ENCODE peak calls at places on chromosomes 4 and X, in six cellular contexts. One of them, this sample, is unnamed.

GRCh38 chr4:77418333-77418732 is 187.3 kb upstream of the CXCL13 start:
- DNase-seq in CD4-positive, CD25-positive, alpha-beta regulatory T cell: peak; percentile 32
- DNase-seq in fibroblast of lung: peak; percentile 2
- DNase-seq in aorta: no peak
- DNase-seq in tibial artery: no peak
- DNase-seq in GM12878: no peak
- DNase-seq in this sample: peak; percentile 9

GRCh38 chr4:180926277-180926676 is 1316.9 kb upstream of the TENM3 start:
- DNase-seq in CD4-positive, CD25-positive, alpha-beta regulatory T cell: no peak
- DNase-seq in fibroblast of lung: no peak
- DNase-seq in aorta: no peak
- DNase-seq in tibial artery: no peak
- DNase-seq in GM12878: no peak
- DNase-seq in this sample: no peak

GRCh38 chr4:80268081-80268823 is 1.8 kb downstream of the FGF5 start:
- DNase-seq in CD4-positive, CD25-positive, alpha-beta regulatory T cell: no peak
- DNase-seq in fibroblast of lung: peak; percentile 66
- DNase-seq in aorta: no peak
- DNase-seq in tibial artery: no peak
- DNase-seq in GM12878: no peak
- DNase-seq in this sample: no peak

GRCh38 chr4:112321768-112322684 is 24.9 kb downstream of the ALPK1 start:
- DNase-seq in CD4-positive, CD25-positive, alpha-beta regulatory T cell: peak; percentile 86
- DNase-seq in fibroblast of lung: peak; percentile 27
- DNase-seq in aorta: peak; percentile 85
- DNase-seq in tibial artery: peak; percentile 53
- DNase-seq in GM12878: no peak
- DNase-seq in this sample: peak; percentile 72

GRCh38 chrX:39828971-39829370 is 268.8 kb downstream of the BCOR start:
- DNase-seq in CD4-positive, CD25-positive, alpha-beta regulatory T cell: no peak
- DNase-seq in fibroblast of lung: no peak
- DNase-seq in aorta: no peak
- DNase-seq in tibial artery: no peak
- DNase-seq in GM12878: no peak
- DNase-seq in this sample: no peak

GRCh38 chr4:152673489-152673888 is 6.3 kb downstream of the TMEM154 start:
- DNase-seq in CD4-positive, CD25-positive, alpha-beta regulatory T cell: no peak
- DNase-seq in fibroblast of lung: no peak
- DNase-seq in aorta: no peak
- DNase-seq in tibial artery: no peak
- DNase-seq in GM12878: no peak
- DNase-seq in this sample: no peak

GRCh38 chrX:7120578-7121219 is 26.8 kb upstream of the STS start:
- DNase-seq in CD4-positive, CD25-positive, alpha-beta regulatory T cell: no peak
- DNase-seq in fibroblast of lung: peak; percentile 20
- DNase-seq in aorta: no peak
- DNase-seq in tibial artery: no peak
- DNase-seq in GM12878: no peak
- DNase-seq in this sample: no peak

GRCh38 chr4:180828455-180829018 is 1414.7 kb upstream of the TENM3 start:
- DNase-seq in CD4-positive, CD25-positive, alpha-beta regulatory T cell: peak; percentile 2
- DNase-seq in fibroblast of lung: peak; percentile 69
- DNase-seq in aorta: no peak
- DNase-seq in tibial artery: no peak
- DNase-seq in GM12878: no peak
- DNase-seq in this sample: no peak

GRCh38 chr4:176377705-176378302 is 58.0 kb downstream of the SPCS3 start:
- DNase-seq in CD4-positive, CD25-positive, alpha-beta regulatory T cell: peak; percentile 6
- DNase-seq in fibroblast of lung: peak; percentile 33
- DNase-seq in aorta: no peak
- DNase-seq in tibial artery: no peak
- DNase-seq in GM12878: no peak
- DNase-seq in this sample: no peak

GRCh38 chr4:142818009-142818408 is 28.1 kb downstream of the INPP4B start:
- DNase-seq in CD4-positive, CD25-positive, alpha-beta regulatory T cell: no peak
- DNase-seq in fibroblast of lung: peak; percentile 95
- DNase-seq in aorta: no peak
- DNase-seq in tibial artery: no peak
- DNase-seq in GM12878: no peak
- DNase-seq in this sample: no peak

GRCh38 chr4:187478292-187479205 is 517.0 kb upstream of the ZFP42 start:
- DNase-seq in CD4-positive, CD25-positive, alpha-beta regulatory T cell: no peak
- DNase-seq in fibroblast of lung: peak; percentile 86
- DNase-seq in aorta: no peak
- DNase-seq in tibial artery: peak; percentile 40
- DNase-seq in GM12878: no peak
- DNase-seq in this sample: no peak

GRCh38 chrX:45479835-45480422 is 279.3 kb upstream of the DIPK2B start:
- DNase-seq in CD4-positive, CD25-positive, alpha-beta regulatory T cell: no peak
- DNase-seq in fibroblast of lung: peak; percentile 92
- DNase-seq in aorta: no peak
- DNase-seq in tibial artery: no peak
- DNase-seq in GM12878: no peak
- DNase-seq in this sample: no peak

GRCh38 chrX:44506688-44507087 is 36.0 kb downstream of the FUNDC1 start:
- DNase-seq in CD4-positive, CD25-positive, alpha-beta regulatory T cell: no peak
- DNase-seq in fibroblast of lung: no peak
- DNase-seq in aorta: no peak
- DNase-seq in tibial artery: no peak
- DNase-seq in GM12878: no peak
- DNase-seq in this sample: no peak

GRCh38 chrX:45070116-45071007 is 130.3 kb downstream of the DIPK2B start:
- DNase-seq in CD4-positive, CD25-positive, alpha-beta regulatory T cell: peak; percentile 78
- DNase-seq in fibroblast of lung: peak; percentile 56
- DNase-seq in aorta: no peak
- DNase-seq in tibial artery: peak; percentile 21
- DNase-seq in GM12878: peak; percentile 45
- DNase-seq in this sample: peak; percentile 59

GRCh38 chr4:40227284-40227683 is 30.5 kb downstream of the RHOH start:
- DNase-seq in CD4-positive, CD25-positive, alpha-beta regulatory T cell: peak; percentile 69
- DNase-seq in fibroblast of lung: no peak
- DNase-seq in aorta: no peak
- DNase-seq in tibial artery: no peak
- DNase-seq in GM12878: peak; percentile 77
- DNase-seq in this sample: peak; percentile 60

GRCh38 chr4:147110968-147111367 is 165.3 kb upstream of the TTC29 start:
- DNase-seq in CD4-positive, CD25-positive, alpha-beta regulatory T cell: no peak
- DNase-seq in fibroblast of lung: no peak
- DNase-seq in aorta: no peak
- DNase-seq in tibial artery: no peak
- DNase-seq in GM12878: no peak
- DNase-seq in this sample: no peak

GRCh38 chr4:20684852-20685763 is 15.2 kb upstream of the PACRGL start:
- DNase-seq in CD4-positive, CD25-positive, alpha-beta regulatory T cell: peak; percentile 16
- DNase-seq in fibroblast of lung: no peak
- DNase-seq in aorta: no peak
- DNase-seq in tibial artery: no peak
- DNase-seq in GM12878: no peak
- DNase-seq in this sample: no peak

GRCh38 chrX:70001269-70001668 is 48.5 kb downstream of the AWAT2 start:
- DNase-seq in CD4-positive, CD25-positive, alpha-beta regulatory T cell: no peak
- DNase-seq in fibroblast of lung: no peak
- DNase-seq in aorta: no peak
- DNase-seq in tibial artery: no peak
- DNase-seq in GM12878: no peak
- DNase-seq in this sample: no peak

GRCh38 chr4:184959309-184959708 is 59.0 kb upstream of the HELT start:
- DNase-seq in CD4-positive, CD25-positive, alpha-beta regulatory T cell: no peak
- DNase-seq in fibroblast of lung: no peak
- DNase-seq in aorta: peak; percentile 48
- DNase-seq in tibial artery: no peak
- DNase-seq in GM12878: no peak
- DNase-seq in this sample: no peak

GRCh38 chr4:184960505-184960971 is 57.8 kb upstream of the HELT start:
- DNase-seq in CD4-positive, CD25-positive, alpha-beta regulatory T cell: no peak
- DNase-seq in fibroblast of lung: no peak
- DNase-seq in aorta: peak; percentile 33
- DNase-seq in tibial artery: no peak
- DNase-seq in GM12878: no peak
- DNase-seq in this sample: no peak

GRCh38 chr4:184962125-184962638 is 56.1 kb upstream of the HELT start:
- DNase-seq in CD4-positive, CD25-positive, alpha-beta regulatory T cell: no peak
- DNase-seq in fibroblast of lung: no peak
- DNase-seq in aorta: no peak
- DNase-seq in tibial artery: no peak
- DNase-seq in GM12878: no peak
- DNase-seq in this sample: no peak

GRCh38 chr4:184959786-184960185 is 58.5 kb upstream of the HELT start:
- DNase-seq in CD4-positive, CD25-positive, alpha-beta regulatory T cell: no peak
- DNase-seq in fibroblast of lung: no peak
- DNase-seq in aorta: peak; percentile 19
- DNase-seq in tibial artery: no peak
- DNase-seq in GM12878: no peak
- DNase-seq in this sample: no peak

GRCh38 chr4:184961693-184962092 is 56.6 kb upstream of the HELT start:
- DNase-seq in CD4-positive, CD25-positive, alpha-beta regulatory T cell: no peak
- DNase-seq in fibroblast of lung: no peak
- DNase-seq in aorta: peak; percentile 41
- DNase-seq in tibial artery: no peak
- DNase-seq in GM12878: no peak
- DNase-seq in this sample: no peak
- H3K4me1 ChIP-seq in CD4-positive, CD25-positive, alpha-beta regulatory T cell: no peaks in the 10 kb centered on the region
- H3K4me1 ChIP-seq in fibroblast of lung: no peaks in the 10 kb centered on the region
- H3K4me1 ChIP-seq in aorta: peaks cover 3% of the 10 kb centered on the region
- H3K4me1 ChIP-seq in tibial artery: no peaks in the 10 kb centered on the region
- H3K4me1 ChIP-seq in GM12878: no peaks in the 10 kb centered on the region
- H3K4me1 ChIP-seq in this sample: no peaks in the 10 kb centered on the region

GRCh38 chr4:8613421-8614364 is 21.1 kb downstream of the CPZ start:
- DNase-seq in CD4-positive, CD25-positive, alpha-beta regulatory T cell: no peak
- DNase-seq in fibroblast of lung: no peak
- DNase-seq in aorta: peak; percentile 59
- DNase-seq in tibial artery: no peak
- DNase-seq in GM12878: no peak
- DNase-seq in this sample: no peak
- H3K4me1 ChIP-seq in CD4-positive, CD25-positive, alpha-beta regulatory T cell: no peaks in the 10 kb centered on the region
- H3K4me1 ChIP-seq in fibroblast of lung: no peaks in the 10 kb centered on the region
- H3K4me1 ChIP-seq in aorta: no peaks in the 10 kb centered on the region
- H3K4me1 ChIP-seq in tibial artery: no peaks in the 10 kb centered on the region
- H3K4me1 ChIP-seq in GM12878: no peaks in the 10 kb centered on the region
- H3K4me1 ChIP-seq in this sample: no peaks in the 10 kb centered on the region

GRCh38 chrX:107470971-107471370 is 21.5 kb downstream of the FRMPD3 start:
- DNase-seq in CD4-positive, CD25-positive, alpha-beta regulatory T cell: no peak
- DNase-seq in fibroblast of lung: no peak
- DNase-seq in aorta: no peak
- DNase-seq in tibial artery: no peak
- DNase-seq in GM12878: no peak
- DNase-seq in this sample: no peak
- H3K4me1 ChIP-seq in CD4-positive, CD25-positive, alpha-beta regulatory T cell: no peaks in the 10 kb centered on the region
- H3K4me1 ChIP-seq in fibroblast of lung: no peaks in the 10 kb centered on the region
- H3K4me1 ChIP-seq in aorta: no peaks in the 10 kb centered on the region
- H3K4me1 ChIP-seq in tibial artery: no peaks in the 10 kb centered on the region
- H3K4me1 ChIP-seq in GM12878: peaks cover 4% of the 10 kb centered on the region
- H3K4me1 ChIP-seq in this sample: no peaks in the 10 kb centered on the region

DNA sequence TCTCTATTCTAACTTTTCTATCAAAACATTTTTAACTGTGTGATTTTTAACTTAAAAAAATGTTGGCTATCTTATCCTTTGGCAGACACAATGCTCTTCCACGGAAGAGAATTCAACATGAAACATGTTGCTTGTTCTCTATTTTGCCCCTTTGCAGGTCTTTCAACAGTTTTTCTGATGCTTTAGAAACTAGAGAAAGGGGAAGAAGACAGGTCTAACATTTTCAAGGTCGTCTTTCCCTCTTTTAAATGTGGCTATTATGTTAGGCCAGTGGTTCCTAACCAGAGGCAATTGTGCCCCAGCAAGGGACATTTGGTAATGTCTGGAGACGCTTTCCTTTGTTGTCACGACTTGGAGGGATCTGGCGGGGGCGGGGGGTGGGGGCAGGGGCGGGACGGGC is 95.0 kb downstream of the SH3KBP1 start:
- DNase-seq in CD4-positive, CD25-positive, alpha-beta regulatory T cell: no peak
- DNase-seq in fibroblast of lung: no peak
- DNase-seq in aorta: no peak
- DNase-seq in tibial artery: no peak
- DNase-seq in GM12878: no peak
- DNase-seq in this sample: no peak
- H3K4me1 ChIP-seq in CD4-positive, CD25-positive, alpha-beta regulatory T cell: peaks cover 60% of the 10 kb centered on the region
- H3K4me1 ChIP-seq in fibroblast of lung: no peaks in the 10 kb centered on the region
- H3K4me1 ChIP-seq in aorta: no peaks in the 10 kb centered on the region
- H3K4me1 ChIP-seq in tibial artery: no peaks in the 10 kb centered on the region
- H3K4me1 ChIP-seq in GM12878: peaks cover 14% of the 10 kb centered on the region
- H3K4me1 ChIP-seq in this sample: peaks cover 33% of the 10 kb centered on the region

GRCh38 chr4:38923746-38924145 is 56.1 kb downstream of the FAM114A1 start:
- DNase-seq in CD4-positive, CD25-positive, alpha-beta regulatory T cell: no peak
- DNase-seq in fibroblast of lung: no peak
- DNase-seq in aorta: no peak
- DNase-seq in tibial artery: no peak
- DNase-seq in GM12878: no peak
- DNase-seq in this sample: no peak

GRCh38 chr4:38926917-38927316 is 59.3 kb downstream of the FAM114A1 start:
- DNase-seq in CD4-positive, CD25-positive, alpha-beta regulatory T cell: no peak
- DNase-seq in fibroblast of lung: no peak
- DNase-seq in aorta: no peak
- DNase-seq in tibial artery: no peak
- DNase-seq in GM12878: no peak
- DNase-seq in this sample: no peak

GRCh38 chr4:38921151-38921550 is 53.5 kb downstream of the FAM114A1 start:
- DNase-seq in CD4-positive, CD25-positive, alpha-beta regulatory T cell: no peak
- DNase-seq in fibroblast of lung: no peak
- DNase-seq in aorta: no peak
- DNase-seq in tibial artery: no peak
- DNase-seq in GM12878: no peak
- DNase-seq in this sample: no peak

GRCh38 chr4:38925492-38926418 is 58.1 kb downstream of the FAM114A1 start:
- DNase-seq in CD4-positive, CD25-positive, alpha-beta regulatory T cell: no peak
- DNase-seq in fibroblast of lung: no peak
- DNase-seq in aorta: no peak
- DNase-seq in tibial artery: no peak
- DNase-seq in GM12878: no peak
- DNase-seq in this sample: no peak

GRCh38 chr4:38924266-38924827 is 56.7 kb downstream of the FAM114A1 start:
- DNase-seq in CD4-positive, CD25-positive, alpha-beta regulatory T cell: no peak
- DNase-seq in fibroblast of lung: no peak
- DNase-seq in aorta: no peak
- DNase-seq in tibial artery: no peak
- DNase-seq in GM12878: no peak
- DNase-seq in this sample: no peak
- H3K4me1 ChIP-seq in CD4-positive, CD25-positive, alpha-beta regulatory T cell: no peaks in the 10 kb centered on the region
- H3K4me1 ChIP-seq in fibroblast of lung: no peaks in the 10 kb centered on the region
- H3K4me1 ChIP-seq in aorta: no peaks in the 10 kb centered on the region
- H3K4me1 ChIP-seq in tibial artery: no peaks in the 10 kb centered on the region
- H3K4me1 ChIP-seq in GM12878: no peaks in the 10 kb centered on the region
- H3K4me1 ChIP-seq in this sample: no peaks in the 10 kb centered on the region

GRCh38 chr4:10104211-10104990 is 12.2 kb downstream of the WDR1 start:
- DNase-seq in CD4-positive, CD25-positive, alpha-beta regulatory T cell: no peak
- DNase-seq in fibroblast of lung: no peak
- DNase-seq in aorta: no peak
- DNase-seq in tibial artery: no peak
- DNase-seq in GM12878: no peak
- DNase-seq in this sample: no peak

GRCh38 chr4:10105920-10106319 is 10.7 kb downstream of the WDR1 start:
- DNase-seq in CD4-positive, CD25-positive, alpha-beta regulatory T cell: no peak
- DNase-seq in fibroblast of lung: no peak
- DNase-seq in aorta: no peak
- DNase-seq in tibial artery: no peak
- DNase-seq in GM12878: no peak
- DNase-seq in this sample: no peak

GRCh38 chr4:10105421-10105820 is 11.2 kb downstream of the WDR1 start:
- DNase-seq in CD4-positive, CD25-positive, alpha-beta regulatory T cell: no peak
- DNase-seq in fibroblast of lung: no peak
- DNase-seq in aorta: no peak
- DNase-seq in tibial artery: no peak
- DNase-seq in GM12878: no peak
- DNase-seq in this sample: no peak

GRCh38 chr4:10106421-10107039 is 10.1 kb downstream of the WDR1 start:
- DNase-seq in CD4-positive, CD25-positive, alpha-beta regulatory T cell: peak; percentile 71
- DNase-seq in fibroblast of lung: peak; percentile 98
- DNase-seq in aorta: peak; percentile 90
- DNase-seq in tibial artery: peak; percentile 96
- DNase-seq in GM12878: no peak
- DNase-seq in this sample: no peak

GRCh38 chr4:10104991-10105276 is 11.7 kb downstream of the WDR1 start:
- DNase-seq in CD4-positive, CD25-positive, alpha-beta regulatory T cell: no peak
- DNase-seq in fibroblast of lung: no peak
- DNase-seq in aorta: no peak
- DNase-seq in tibial artery: no peak
- DNase-seq in GM12878: no peak
- DNase-seq in this sample: no peak
- H3K4me1 ChIP-seq in CD4-positive, CD25-positive, alpha-beta regulatory T cell: peaks cover 95% of the 10 kb centered on the region
- H3K4me1 ChIP-seq in fibroblast of lung: peaks cover 50% of the 10 kb centered on the region
- H3K4me1 ChIP-seq in aorta: peaks cover 5% of the 10 kb centered on the region
- H3K4me1 ChIP-seq in tibial artery: peaks cover 11% of the 10 kb centered on the region
- H3K4me1 ChIP-seq in GM12878: peaks cover 5% of the 10 kb centered on the region
- H3K4me1 ChIP-seq in this sample: peaks cover 79% of the 10 kb centered on the region

This sample was measured in naive thymus-derived CD4-positive, alpha-beta T cell.